ENCODE peak calls at places on chromosomes 11 and 22, in five cellular contexts. I is H1, W is SK-N-SH, C is GM12878, Q is K562. R is an unnamed sample.

GRCh38 chr11:66221726-66222236 is 46.7 kb upstream of the RAB1B start:
- DNase-seq in Q (no peak), I (no peak), C (peak; percentile 7), W (no peak), R (no peak)

GRCh38 chr11:86596861-86597632 is 75.4 kb downstream of the ME3 start:
- DNase-seq in C (no peak), Q (no peak), W (no peak), I (no peak), R (no peak)

GRCh38 chr11:74989269-74989655 is 529 bp downstream of the NEU3 start:
- DNase-seq in W (peak; percentile 32), Q (no peak), C (no peak), I (no peak), R (no peak)

GRCh38 chr22:32958021-32958420 is 100.2 kb downstream of the SYN3 start:
- DNase-seq in C (no peak), Q (no peak), I (no peak), W (peak; percentile 36), R (no peak)

GRCh38 chr11:9982127-9982795 is 311.8 kb downstream of the SBF2 start:
- DNase-seq in C (no peak), W (no peak), I (no peak), Q (no peak), R (no peak)

GRCh38 chr22:35313311-35314121 is 13.8 kb downstream of the TOM1 start:
- DNase-seq in Q (no peak), C (no peak), I (no peak), W (no peak), R (no peak)

GRCh38 chr11:83691387-83692088 is 405.4 kb upstream of the CCDC90B start:
- DNase-seq in W (no peak), I (no peak), C (no peak), Q (no peak), R (no peak)

GRCh38 chr22:22942511-22943329 is 55.1 kb downstream of the IGLL5 start:
- DNase-seq in I (peak; percentile 91), Q (peak; percentile 100), C (peak; percentile 78), W (peak; percentile 80), R (no peak)

GRCh38 chr11:64609436-64610047 is 18.5 kb downstream of the SLC22A12 start:
- DNase-seq in Q (peak; percentile 31), I (no peak), C (no peak), W (no peak), R (no peak)

GRCh38 chr22:44207173-44207980 is 26.7 kb downstream of the PARVG start:
- DNase-seq in I (no peak), Q (no peak), W (peak; percentile 13), C (no peak), R (no peak)

GRCh38 chr11:102974552-102975280 is 19.2 kb upstream of the MMP13 start:
- DNase-seq in I (no peak), C (no peak), Q (no peak), W (no peak), R (no peak)

GRCh38 chr11:116310215-116310614 is 462.6 kb downstream of the BUD13 start:
- DNase-seq in W (no peak), I (no peak), Q (no peak), C (no peak), R (no peak)

GRCh38 chr11:77101043-77101537 is 1.6 kb upstream of the OMP start:
- DNase-seq in W (peak; percentile 59), C (no peak), Q (peak; percentile 72), I (no peak), R (peak; percentile 53)

GRCh38 chr11:72405009-72405408 is 29.3 kb downstream of the CLPB start:
- DNase-seq in C (no peak), Q (no peak), I (no peak), W (no peak), R (no peak)

GRCh38 chr11:1510928-1511327 is 24.3 kb upstream of the MOB2 start:
- DNase-seq in I (no peak), Q (no peak), C (no peak), W (no peak), R (no peak)

GRCh38 chr11:111978028-111978771 is 41.1 kb downstream of the DIXDC1 start:
- DNase-seq in C (no peak), Q (no peak), W (peak; percentile 52), I (peak; percentile 59), R (no peak)

GRCh38 chr11:110434952-110435779 is 5.4 kb downstream of the FDX1 start:
- DNase-seq in C (no peak), W (no peak), Q (no peak), I (no peak), R (no peak)

GRCh38 chr11:69485337-69486041 is 4.0 kb downstream of the LINC01488 start:
- DNase-seq in C (no peak), W (no peak), Q (no peak), I (no peak), R (no peak)

GRCh38 chr11:35289821-35290220 is 129.5 kb downstream of the SLC1A2 start:
- DNase-seq in W (no peak), I (no peak), C (no peak), Q (no peak), R (no peak)

GRCh38 chr11:107576497-107577086 is 11.1 kb upstream of the ALKBH8 start:
- DNase-seq in I (peak; percentile 72), W (peak; percentile 61), Q (peak; percentile 33), C (no peak), R (peak; percentile 18)

GRCh38 chr11:124841765-124842700 is 23.2 kb upstream of the ROBO3 start:
- DNase-seq in Q (no peak), W (no peak), I (no peak), C (no peak), R (no peak)

GRCh38 chr11:126109941-126110731 is 47.5 kb upstream of the CDON start:
- DNase-seq in C (no peak), I (no peak), W (no peak), Q (no peak), R (no peak)

GRCh38 chr11:331332-332060 is 10.8 kb upstream of the IFITM3 start:
- DNase-seq in C (no peak), Q (no peak), W (no peak), I (no peak), R (no peak)

GRCh38 chr11:17979770-17980371 is 33.0 kb downstream of the SERGEF start:
- DNase-seq in I (peak; percentile 63), C (no peak), W (peak; percentile 59), Q (peak; percentile 74), R (peak; percentile 19)

GRCh38 chr11:17976651-17977050 is 36.2 kb downstream of the SERGEF start:
- DNase-seq in C (no peak), Q (no peak), I (no peak), W (no peak), R (no peak)

GRCh38 chr11:17974246-17974645 is 38.6 kb downstream of the SERGEF start:
- DNase-seq in I (no peak), C (no peak), W (no peak), Q (no peak), R (no peak)

GRCh38 chr11:17983569-17983968 is 29.3 kb downstream of the SERGEF start:
- DNase-seq in Q (no peak), C (no peak), W (no peak), I (no peak), R (no peak)

GRCh38 chr11:17978553-17979287 is 34.1 kb downstream of the SERGEF start:
- DNase-seq in Q (peak; percentile 63), C (no peak), W (peak; percentile 61), I (peak; percentile 71), R (peak; percentile 21)
- TF ChIP-seq TAF1 in Q (no peak), C (no peak), W (no peak), I (no peak), R (no peak)

DNA sequence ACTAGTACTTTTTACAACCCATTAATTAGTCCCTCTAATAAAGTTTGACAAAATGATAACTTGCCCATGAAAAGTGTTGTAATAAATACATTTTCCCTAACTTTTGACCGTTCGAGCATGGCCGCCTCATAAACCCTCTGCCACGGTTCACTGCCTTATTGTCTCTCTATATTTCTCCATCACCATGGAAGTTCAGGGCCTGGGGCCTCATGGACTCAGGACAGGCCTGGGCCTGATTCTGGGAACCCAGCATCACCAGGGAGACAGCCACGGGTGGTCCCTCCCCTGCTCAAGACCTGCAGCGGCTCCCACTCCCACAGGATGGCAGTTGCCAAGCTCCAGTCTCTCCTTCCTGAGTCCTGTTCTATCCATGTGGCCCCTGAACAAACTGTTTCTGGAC is 101.9 kb downstream of the MN1 start:
- DNase-seq in C (no peak), W (peak; percentile 36), Q (no peak), I (no peak), R (no peak)
- TF ChIP-seq TAF1 in C (no peak), W (no peak), Q (no peak), I (no peak), R (no peak)

GRCh38 chr11:118856314-118856713 is 27.4 kb upstream of the CXCR5 start:
- DNase-seq in Q (no peak), I (no peak), W (no peak), C (no peak), R (no peak)

GRCh38 chr11:118853693-118854092 is 30.0 kb upstream of the CXCR5 start:
- DNase-seq in C (no peak), I (no peak), W (no peak), Q (no peak), R (no peak)

GRCh38 chr11:118851970-118852369 is 31.7 kb upstream of the CXCR5 start:
- DNase-seq in Q (no peak), W (no peak), C (peak; percentile 51), I (no peak), R (peak; percentile 48)

GRCh38 chr11:118859995-118860394 is 23.7 kb upstream of the CXCR5 start:
- DNase-seq in C (no peak), I (no peak), W (no peak), Q (no peak), R (no peak)

DNA sequence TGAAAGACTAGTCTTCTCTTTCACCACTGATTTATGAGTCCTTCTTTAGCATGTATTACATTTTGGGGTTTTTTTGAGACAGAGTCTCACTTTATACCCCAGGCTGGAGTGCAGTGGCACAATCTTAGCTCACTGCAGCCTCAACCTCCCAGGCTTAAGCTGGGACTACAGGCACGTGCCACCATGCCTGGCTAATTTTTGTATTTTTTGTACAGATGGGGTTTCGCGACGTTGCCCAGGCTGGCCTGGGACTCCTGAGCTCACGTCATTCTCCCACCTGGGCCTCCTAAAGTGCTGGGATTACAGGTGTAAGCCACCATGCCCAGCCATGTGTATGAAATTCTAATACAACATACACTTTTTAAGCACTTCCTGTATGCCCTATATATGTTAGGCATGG is 26.3 kb upstream of the CXCR5 start:
- DNase-seq in C (no peak), Q (no peak), W (no peak), I (no peak), R (no peak)
- TF ChIP-seq TAF1 in C (no peak), Q (no peak), W (no peak), I (no peak), R (no peak)

GRCh38 chr22:29593923-29594322 is 9.5 kb upstream of the NF2 start:
- DNase-seq in I (no peak), C (no peak), W (no peak), Q (no peak), R (no peak)

GRCh38 chr22:29584975-29585374 is 4.1 kb upstream of the NIPSNAP1 start:
- DNase-seq in I (no peak), Q (no peak), C (no peak), W (no peak), R (no peak)

GRCh38 chr22:29587938-29588699 is 7.2 kb upstream of the NIPSNAP1 start:
- DNase-seq in W (no peak), C (no peak), Q (no peak), I (no peak), R (no peak)
- TF ChIP-seq TAF1 in W (no peak), C (no peak), Q (no peak), I (no peak), R (no peak)